ENCODE peak calls at places on chromosomes 6 and 20, in four cellular contexts. A is OCI-LY7, E is neural progenitor cell, N is PC-3. B is an unnamed sample.

GRCh38 chr6:2344319-2344905 is 99.0 kb upstream of the GMDS start:
- DNase-seq in A (no peak), N (no peak), E (no peak), B (no peak)

GRCh38 chr6:31631681-31632278 is 11.3 kb downstream of the PRRC2A start:
- DNase-seq in E (no peak), N (no peak), A (no peak), B (no peak)

GRCh38 chr6:6712258-6712978 is 123.9 kb downstream of the LY86 start:
- DNase-seq in A (no peak), E (no peak), N (peak), B (peak)

GRCh38 chr6:20778917-20779316 is 244.7 kb downstream of the CDKAL1 start:
- DNase-seq in A (no peak), E (no peak), N (no peak), B (no peak)

GRCh38 chr20:54025166-54025835 is 45.1 kb downstream of the BCAS1 start:
- DNase-seq in A (no peak), E (no peak), N (no peak), B (no peak)

GRCh38 chr20:59780494-59781185 is 152.8 kb downstream of the SYCP2 start:
- DNase-seq in E (no peak), A (no peak), N (no peak), B (no peak)

GRCh38 chr6:43453831-43454230 is 1.5 kb downstream of the DLK2 start:
- DNase-seq in A (no peak), N (no peak), E (no peak), B (no peak)

GRCh38 chr20:13340088-13340487 is 119.0 kb downstream of the ISM1 start:
- DNase-seq in A (no peak), E (no peak), N (no peak), B (no peak)

GRCh38 chr6:139017227-139017626 is 11.3 kb upstream of the ABRACL start:
- DNase-seq in N (no peak), E (peak), A (no peak), B (no peak)

GRCh38 chr6:11270030-11271027 is 37.9 kb upstream of the NEDD9 start:
- DNase-seq in E (no peak), A (no peak), N (no peak), B (peak)

GRCh38 chr6:133097208-133097607 is 143.9 kb upstream of the EYA4 start:
- DNase-seq in N (no peak), E (no peak), A (no peak), B (no peak)

GRCh38 chr6:40917603-40918002 is 121.4 kb downstream of the UNC5CL start:
- DNase-seq in A (no peak), E (no peak), N (no peak), B (no peak)

GRCh38 chr6:133973109-133973971 is 20.3 kb downstream of the TBPL1 start:
- DNase-seq in N (peak), E (peak), A (peak), B (peak)

GRCh38 chr6:66134021-66134420 is 427.0 kb upstream of the EYS start:
- DNase-seq in N (no peak), E (no peak), A (no peak), B (no peak)

GRCh38 chr6:81465859-81466258 is 286.6 kb downstream of the TENT5A start:
- DNase-seq in N (peak), A (no peak), E (peak), B (peak)

GRCh38 chr6:1422290-1422689 is 32.9 kb downstream of the FOXF2 start:
- DNase-seq in E (no peak), N (peak), A (no peak), B (no peak)

GRCh38 chr6:166162599-166163342 is 4.9 kb downstream of the TBXT start:
- DNase-seq in A (no peak), N (no peak), E (no peak), B (no peak)

GRCh38 chr6:29627762-29628418 is 5.1 kb downstream of the GABBR1 start:
- DNase-seq in N (peak), E (peak), A (peak), B (peak)

GRCh38 chr20:61807426-61808160 is 258.1 kb downstream of the TAF4 start:
- DNase-seq in N (no peak), A (no peak), E (no peak), B (no peak)

GRCh38 chr6:42539135-42539534 is 24.7 kb upstream of the UBR2 start:
- DNase-seq in E (no peak), N (peak), A (no peak), B (no peak)

GRCh38 chr20:8082999-8083398 is 49.1 kb upstream of the PLCB1 start:
- DNase-seq in N (no peak), E (no peak), A (no peak), B (peak)

GRCh38 chr20:60780388-60781025 is 471.6 kb upstream of the CDH4 start:
- DNase-seq in A (no peak), N (no peak), E (no peak), B (no peak)

GRCh38 chr6:64217721-64218603 is 582.4 kb downstream of the PHF3 start:
- DNase-seq in A (no peak), E (no peak), N (peak), B (no peak)

GRCh38 chr20:35742741-35743523 is 872 bp upstream of the RBM39 start:
- DNase-seq in A (peak), N (no peak), E (peak), B (peak)

GRCh38 chr20:63619086-63619485 is 7.8 kb downstream of the GMEB2 start:
- DNase-seq in E (no peak), A (no peak), N (no peak), B (no peak)

GRCh38 chr6:137688230-137688971 is 178.7 kb upstream of the TNFAIP3 start:
- DNase-seq in A (no peak), E (no peak), N (no peak), B (no peak)

GRCh38 chr6:157994126-157994795 is 12.6 kb downstream of the SYNJ2 start:
- DNase-seq in A (no peak), N (no peak), E (no peak), B (no peak)

GRCh38 chr20:49452011-49452482 is 30.4 kb downstream of the KCNB1 start:
- DNase-seq in N (peak), A (no peak), E (no peak), B (no peak)

GRCh38 chr6:148935705-148936306 is 189.0 kb downstream of the UST start:
- DNase-seq in N (peak), E (peak), A (no peak), B (no peak)

GRCh38 chr20:63224272-63225081 is 8.5 kb upstream of the YTHDF1 start:
- DNase-seq in A (no peak), E (peak), N (peak), B (peak)

GRCh38 chr20:59645761-59646171 is 41.4 kb downstream of the PHACTR3 start:
- DNase-seq in A (no peak), N (peak), E (no peak), B (no peak)

DNA sequence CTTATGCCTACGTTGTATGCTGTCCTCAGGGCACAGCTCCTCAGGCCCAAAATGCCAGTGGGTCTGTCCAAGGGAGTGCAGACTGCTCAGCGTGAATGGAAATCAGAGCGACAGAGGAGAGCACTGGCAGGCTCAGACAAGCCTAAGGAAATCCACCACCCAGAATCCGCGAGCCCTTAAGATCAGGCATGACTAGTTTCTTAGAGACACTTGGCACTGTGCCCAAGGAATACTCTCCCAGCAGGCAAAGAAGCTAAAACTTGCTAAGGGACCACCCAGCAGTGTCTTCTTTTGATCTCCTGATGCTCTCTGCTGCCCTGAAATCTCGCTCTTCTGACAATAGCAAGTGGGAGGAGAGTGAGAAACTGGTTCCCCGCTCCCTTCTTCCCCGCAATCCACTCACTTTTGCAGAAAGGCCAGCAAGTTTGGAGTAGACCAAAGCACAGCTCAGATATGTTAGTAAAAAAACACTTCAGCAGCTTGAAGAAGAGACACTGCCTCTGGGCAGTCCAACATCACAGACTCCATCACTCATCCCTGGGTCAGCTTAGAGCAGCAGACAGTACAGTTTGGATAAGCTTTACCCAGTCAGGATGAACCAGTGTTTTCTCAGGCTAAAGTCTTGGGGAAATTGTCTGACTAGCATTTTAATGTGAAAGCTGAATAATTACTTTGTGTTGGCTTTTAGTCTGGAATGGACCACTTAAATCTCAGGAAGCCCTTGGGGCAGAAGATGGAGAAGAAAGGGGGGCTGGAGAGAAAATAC is 32.4 kb downstream of the TRAF3IP2 start:
- DNase-seq in E (peak), A (no peak), N (peak), B (peak)
- H3K4me3 ChIP-seq in E (no peak), A (no peak), N (no peak), B (no peak)

DNA sequence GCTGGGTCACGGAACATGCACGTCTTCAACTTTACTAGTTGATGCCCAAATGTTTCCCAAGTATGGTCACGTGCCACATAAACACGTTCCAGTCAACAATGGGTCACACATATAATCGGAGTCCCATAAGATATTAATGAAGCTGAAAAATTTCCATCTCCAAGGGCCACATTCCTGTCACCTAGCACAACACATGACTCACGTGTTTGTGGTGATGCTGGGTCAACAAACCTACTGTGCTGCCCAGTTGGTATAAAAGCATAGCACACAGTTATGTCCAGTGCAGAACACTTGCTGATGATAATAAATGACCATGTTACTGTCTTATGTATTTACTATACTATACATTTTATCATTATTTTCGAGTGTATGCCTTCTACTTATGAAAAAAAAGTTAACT is 68.0 kb upstream of the INSM1 start:
- DNase-seq in E (no peak), N (peak), A (no peak), B (no peak)
- H3K4me2 ChIP-seq in E (no peak), N (no peak), A (no peak), B (no peak)

GRCh38 chr6:101728388-101728787 is 334.9 kb downstream of the GRIK2 start:
- DNase-seq in N (no peak), E (no peak), A (no peak), B (no peak)

GRCh38 chr6:101722481-101722880 is 329.0 kb downstream of the GRIK2 start:
- DNase-seq in A (no peak), E (no peak), N (no peak), B (no peak)

GRCh38 chr6:101722991-101723579 is 329.6 kb downstream of the GRIK2 start:
- DNase-seq in A (no peak), E (no peak), N (peak), B (no peak)
- TF ChIP-seq EZH2phosphoT487 in A (no peak), E (no peak), N (no peak), B (no peak)

DNA sequence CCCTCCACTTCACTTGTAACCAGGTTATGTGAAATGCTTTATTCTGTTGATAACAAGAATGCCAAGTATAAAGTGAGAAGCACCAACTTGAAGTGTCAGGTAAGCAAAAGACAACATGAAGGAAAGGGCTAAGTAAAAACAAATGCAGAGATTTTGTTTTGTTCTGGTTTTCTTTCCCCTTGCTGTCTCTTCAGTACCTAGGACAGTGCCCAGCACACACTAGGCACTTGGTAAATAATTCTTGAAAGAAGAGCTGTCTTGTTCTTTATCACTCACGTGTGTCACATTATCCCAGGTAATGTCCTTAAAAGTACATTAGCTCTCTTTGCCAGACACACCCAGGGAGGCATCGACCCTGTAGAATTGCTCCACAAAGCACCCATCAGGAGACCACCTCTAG is 350.0 kb upstream of the IRAK1BP1 start:
- DNase-seq in A (no peak), N (no peak), E (no peak), B (no peak)
- H3K4me3 ChIP-seq in A (no peak), N (no peak), E (no peak), B (no peak)

GRCh38 chr6:16684896-16685554 is 76.2 kb downstream of the ATXN1 start:
- DNase-seq in A (no peak), N (peak), E (no peak), B (no peak)
- H3K4me2 ChIP-seq in A (no peak), N (peak), E (no peak), B (no peak)

B was measured in hepatocyte.